ENCODE peak calls at places on chromosomes 1 and 21, in four cellular contexts. O is K562, U is mesendoderm, M is Peyer's patch. N is an unnamed sample. For H3K27me3, the result is how much of the 10 kb centered on the place peaks cover.

GRCh38 chr1:97412155-97412554 is 508.7 kb downstream of the DPYD start:
- DNase-seq in O (no peak), U (no peak), M (no peak), N (no peak)

GRCh38 chr1:40740992-40741736 is 42.4 kb upstream of the KCNQ4 start:
- DNase-seq in O (no peak), U (no peak), M (no peak), N (no peak)

GRCh38 chr1:54922040-54922761 is 35.2 kb upstream of the DHCR24 start:
- DNase-seq in O (no peak), U (no peak), M (no peak), N (no peak)

GRCh38 chr21:35342440-35342839 is 293.3 kb upstream of the RUNX1 start:
- DNase-seq in O (peak), U (no peak), M (no peak), N (no peak)

GRCh38 chr1:228315945-228316588 is 90.6 kb downstream of the TRIM11 start:
- DNase-seq in O (peak), U (no peak), M (no peak), N (peak)

GRCh38 chr21:21232320-21232719 is 234.1 kb downstream of the NCAM2 start:
- DNase-seq in O (peak), U (peak), M (no peak), N (peak)

GRCh38 chr1:56424744-56425493 is 154.4 kb downstream of the PLPP3 start:
- DNase-seq in O (peak), U (peak), M (peak), N (peak)

GRCh38 chr1:211667065-211667617 is 8.3 kb downstream of the NEK2 start:
- DNase-seq in O (no peak), U (peak), M (no peak), N (no peak)

GRCh38 chr1:193549067-193549466 is 362.7 kb upstream of the B3GALT2 start:
- DNase-seq in O (no peak), U (no peak), M (no peak), N (no peak)

GRCh38 chr1:89918127-89918793 is 76.7 kb upstream of the ZNF326 start:
- DNase-seq in O (no peak), U (peak), M (no peak), N (no peak)

GRCh38 chr1:32618673-32619221 is 31.6 kb downstream of the ZBTB8OS start:
- DNase-seq in O (peak), U (peak), M (no peak), N (peak)

GRCh38 chr1:97143236-97143882 is 421.8 kb downstream of the PTBP2 start:
- DNase-seq in O (no peak), U (no peak), M (no peak), N (no peak)

GRCh38 chr1:8448906-8449661 is 131.2 kb downstream of the SLC45A1 start:
- DNase-seq in O (no peak), U (no peak), M (no peak), N (no peak)

GRCh38 chr1:87131809-87132663 is 196.6 kb upstream of the LMO4 start:
- DNase-seq in O (peak), U (peak), M (peak), N (peak)

GRCh38 chr1:25724986-25725385 is 75.0 kb upstream of the SELENON start:
- DNase-seq in O (no peak), U (peak), M (no peak), N (no peak)

GRCh38 chr1:24964811-24965570 is 34.9 kb upstream of the RUNX3 start:
- DNase-seq in O (no peak), U (peak), M (peak), N (no peak)

GRCh38 chr1:161374373-161374772 is 6.7 kb upstream of the CFAP126 start:
- DNase-seq in O (peak), U (no peak), M (no peak), N (no peak)

GRCh38 chr1:234957330-234958065 is 171.1 kb downstream of the TOMM20 start:
- DNase-seq in O (peak), U (peak), M (peak), N (no peak)

GRCh38 chr1:25817840-25818501 is 1.8 kb upstream of the MTFR1L start:
- DNase-seq in O (peak), U (peak), M (peak), N (peak)

GRCh38 chr1:214422137-214422671 is 129.2 kb downstream of the PTPN14 start:
- DNase-seq in O (no peak), U (no peak), M (no peak), N (no peak)

GRCh38 chr1:110309768-110310167 is 29.4 kb upstream of the RBM15 start:
- DNase-seq in O (no peak), U (no peak), M (no peak), N (peak)

GRCh38 chr1:164635784-164636729 is 77.1 kb downstream of the PBX1 start:
- DNase-seq in O (no peak), U (no peak), M (no peak), N (no peak)

GRCh38 chr21:31710586-31710985 is 21.3 kb downstream of the SCAF4 start:
- DNase-seq in O (no peak), U (no peak), M (no peak), N (no peak)

GRCh38 chr1:28257736-28258135 is 1.6 kb upstream of the SESN2 start:
- DNase-seq in O (no peak), U (no peak), M (no peak), N (no peak)

GRCh38 chr1:115255154-115255553 is 82.9 kb downstream of the NGF start:
- DNase-seq in O (no peak), U (no peak), M (no peak), N (no peak)

GRCh38 chr1:214427871-214428277 is 123.5 kb downstream of the PTPN14 start:
- DNase-seq in O (no peak), U (peak), M (peak), N (no peak)

GRCh38 chr1:14929547-14930223 is 223.9 kb upstream of the TMEM51 start:
- DNase-seq in O (peak), U (no peak), M (no peak), N (no peak)

GRCh38 chr1:9371391-9371935 is 78.8 kb downstream of the SPSB1 start:
- DNase-seq in O (no peak), U (peak), M (no peak), N (no peak)

GRCh38 chr1:87170151-87170550 is 158.5 kb upstream of the LMO4 start:
- DNase-seq in O (no peak), U (no peak), M (no peak), N (no peak)

GRCh38 chr1:200038645-200038986 is 11.1 kb downstream of the NR5A2 start:
- DNase-seq in O (no peak), U (peak), M (no peak), N (no peak)

GRCh38 chr1:200038987-200039848 is 11.7 kb downstream of the NR5A2 start:
- DNase-seq in O (no peak), U (peak), M (no peak), N (no peak)

GRCh38 chr1:200041337-200042118 is 14.0 kb downstream of the NR5A2 start:
- DNase-seq in O (no peak), U (peak), M (no peak), N (no peak)

GRCh38 chr1:200040516-200041138 is 13.1 kb downstream of the NR5A2 start:
- DNase-seq in O (no peak), U (peak), M (no peak), N (no peak)

DNA sequence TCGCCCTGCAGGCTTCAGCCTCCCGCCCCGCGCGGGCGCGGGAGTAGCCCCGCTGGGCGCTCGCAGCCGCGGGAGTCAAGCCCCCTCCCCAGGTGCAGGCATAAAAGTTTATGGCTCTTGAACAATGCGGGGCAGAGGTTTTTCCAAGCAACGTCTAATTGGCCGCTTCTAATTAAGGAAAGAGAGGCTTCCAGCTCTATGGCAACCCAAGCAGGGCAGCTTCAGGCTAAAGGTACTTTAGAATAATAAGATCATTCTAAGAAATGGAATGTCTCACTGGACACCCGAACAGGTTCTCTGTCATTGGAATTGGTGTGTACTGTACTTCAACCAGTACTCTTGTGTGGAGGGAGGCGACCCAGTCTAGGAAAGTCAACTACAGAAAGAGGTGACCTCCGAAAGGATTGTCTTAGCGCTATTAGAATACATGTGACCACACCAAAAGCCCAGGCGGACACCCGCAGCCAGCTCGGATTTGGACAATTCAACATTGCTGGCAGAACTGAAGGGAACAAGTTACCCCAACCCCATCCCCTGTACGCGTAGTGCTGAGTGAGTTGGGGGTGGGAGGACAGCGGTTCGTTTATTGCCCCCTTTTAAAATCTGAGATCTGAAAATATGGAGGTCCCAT is 12.5 kb downstream of the NR5A2 start:
- DNase-seq in O (no peak), U (peak), M (no peak), N (no peak)
- H3K27me3 ChIP-seq in O (half or more), U (under half), M (under half), N (half or more)

GRCh38 chr21:26965091-26965566 is 1.8 kb downstream of the ADAMTS5 start:
- DNase-seq in O (no peak), U (no peak), M (no peak), N (no peak)
- H3K27me3 ChIP-seq in O (under half), U (under half), M (under half), N (under half)

GRCh38 chr1:173094539-173094938 is 43.8 kb upstream of the TNFSF18 start:
- DNase-seq in O (no peak), U (no peak), M (no peak), N (no peak)
- H3K27me3 ChIP-seq in O (under half), U (under half), M (under half), N (under half)

DNA sequence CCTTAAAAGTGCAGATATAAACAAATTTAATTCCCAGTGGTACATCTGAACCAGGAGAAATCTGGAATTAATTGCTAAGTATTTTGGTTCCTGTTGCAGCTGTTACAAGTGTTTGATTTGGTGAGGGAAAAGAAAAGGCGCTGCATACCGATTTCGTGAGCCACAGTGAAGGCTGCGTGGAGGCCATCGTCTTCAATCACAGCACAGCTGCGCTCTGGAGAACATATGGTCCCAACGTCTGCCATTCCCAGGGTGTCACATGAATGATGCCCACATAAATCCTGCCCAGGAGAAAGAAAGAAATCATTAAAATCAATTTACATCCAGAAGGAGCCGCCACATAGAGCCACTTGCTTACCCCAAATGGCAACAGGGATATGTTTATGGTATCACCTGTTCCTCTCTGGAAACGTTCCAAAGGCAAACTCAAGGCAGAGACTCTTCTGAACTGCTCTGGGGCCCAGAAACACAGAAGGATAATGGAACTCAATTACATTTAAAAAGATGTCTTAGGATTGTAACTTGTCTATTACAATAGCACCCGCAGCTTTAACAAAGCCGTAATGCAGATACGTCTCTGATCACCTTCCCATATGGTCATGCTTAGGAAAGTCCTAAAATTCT is 12.2 kb downstream of the ADAMTS5 start:
- DNase-seq in O (no peak), U (no peak), M (no peak), N (no peak)
- H3K27me3 ChIP-seq in O (under half), U (under half), M (under half), N (under half)

GRCh38 chr1:39677645-39678044 is 5.7 kb upstream of the NT5C1A start:
- DNase-seq in O (peak), U (no peak), M (no peak), N (no peak)
- H3K27me3 ChIP-seq in O (under half), U (under half), M (under half), N (under half)

GRCh38 chr1:153389978-153390879 is 644 bp downstream of the S100A8 start:
- DNase-seq in O (peak), U (no peak), M (no peak), N (no peak)
- H3K27me3 ChIP-seq in O (under half), U (under half), M (under half), N (under half)

GRCh38 chr1:30184393-30185141 is 538.8 kb downstream of the MATN1 start:
- DNase-seq in O (peak), U (no peak), M (no peak), N (peak)
- H3K27me3 ChIP-seq in O (under half), U (under half), M (under half), N (under half)

DNA sequence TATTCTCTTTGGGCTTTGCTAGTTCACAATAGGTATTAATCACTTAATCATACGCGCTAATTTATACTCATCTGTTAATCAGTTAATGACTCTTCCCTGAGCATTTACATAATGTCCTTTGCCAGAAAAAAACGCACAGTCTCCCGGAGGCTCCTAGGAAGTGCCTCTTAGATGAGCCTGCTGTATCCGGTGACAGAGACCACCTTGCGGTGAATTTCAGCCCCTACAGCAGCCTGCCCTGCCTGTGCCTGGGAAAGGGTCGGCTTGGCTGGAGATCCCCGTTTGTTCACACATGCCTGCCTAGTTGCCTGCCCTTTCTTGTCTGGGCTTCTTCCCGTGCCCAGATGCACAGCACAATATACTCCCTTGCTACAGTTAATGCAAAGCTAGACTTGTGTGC is 152.9 kb downstream of the ZBTB18 start:
- DNase-seq in O (no peak), U (no peak), M (no peak), N (no peak)
- H3K27me3 ChIP-seq in O (under half), U (under half), M (under half), N (under half)

GRCh38 chr1:157994704-157995540 is 1.5 kb downstream of the KIRREL1 start:
- DNase-seq in O (no peak), U (no peak), M (no peak), N (no peak)

GRCh38 chr1:157995575-157996169 is 2.2 kb downstream of the KIRREL1 start:
- DNase-seq in O (no peak), U (no peak), M (no peak), N (no peak)

GRCh38 chr1:157992813-157993178 is 649 bp upstream of the KIRREL1 start:
- DNase-seq in O (no peak), U (peak), M (no peak), N (no peak)

GRCh38 chr1:157993179-157994080 is at the start of gene KIRREL1:
- DNase-seq in O (no peak), U (peak), M (no peak), N (no peak)

DNA sequence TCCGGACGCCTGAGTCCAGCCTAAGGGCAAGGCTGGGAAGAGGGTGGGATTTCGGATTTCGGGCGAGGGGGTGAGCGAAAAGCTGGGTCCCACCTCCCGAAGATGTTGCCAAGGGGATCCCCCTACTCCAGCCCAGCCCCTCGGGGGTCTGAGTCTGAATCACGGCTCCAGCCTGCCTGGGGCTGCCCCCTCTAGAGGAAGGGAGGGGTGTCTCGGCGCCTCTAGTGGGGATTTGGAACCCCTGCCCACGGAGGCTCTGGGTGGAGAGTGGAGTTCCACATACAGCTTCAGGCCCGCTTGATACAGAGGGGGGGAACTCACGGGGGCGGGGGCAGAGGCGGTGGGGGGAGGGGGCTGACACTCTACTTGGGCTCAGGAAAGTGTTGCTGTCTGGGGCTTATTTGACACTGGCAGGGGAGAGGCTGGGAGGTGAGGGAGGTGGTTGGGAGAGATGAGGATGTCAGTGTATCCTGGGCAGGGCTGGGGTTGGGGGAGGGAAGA is 686 bp downstream of the KIRREL1 start:
- DNase-seq in O (no peak), U (no peak), M (no peak), N (no peak)
- H3K27me3 ChIP-seq in O (under half), U (under half), M (under half), N (under half)

GRCh38 chr1:99557556-99558256 is 88.2 kb upstream of the PALMD start:
- DNase-seq in O (no peak), U (no peak), M (no peak), N (no peak)
- H3K27me3 ChIP-seq in O (under half), U (under half), M (under half), N (under half)